ENCODE peak calls at places on chromosomes 3 and 15, in six cellular contexts. W, U, P, F, A and O are unnamed samples.

GRCh38 chr15:70426065-70426821 is 328.5 kb upstream of the TLE3 start:
- DNase-seq in P (no peak), A (no peak), F (peak; percentile 57), W (no peak), U (peak; percentile 69), O (no peak)

GRCh38 chr3:8755564-8756237 is 13.7 kb downstream of the OXTR start:
- DNase-seq in F (no peak), W (no peak), U (peak; percentile 37), P (no peak), A (no peak), O (no peak)

GRCh38 chr3:45874677-45875346 is 11.5 kb upstream of the CCR9 start:
- DNase-seq in P (no peak), A (no peak), W (no peak), F (no peak), U (no peak), O (no peak)

GRCh38 chr3:80060664-80061063 is 292.9 kb upstream of the ROBO1 start:
- DNase-seq in A (no peak), F (no peak), P (no peak), U (peak; percentile 46), W (no peak), O (no peak)

GRCh38 chr3:10907262-10907661 is 85.3 kb upstream of the SLC6A1 start:
- DNase-seq in W (no peak), A (no peak), P (no peak), U (no peak), F (no peak), O (no peak)

GRCh38 chr3:127710473-127710941 is 37.8 kb downstream of the ABTB1 start:
- DNase-seq in P (no peak), F (peak; percentile 36), A (no peak), W (no peak), U (peak; percentile 81), O (no peak)

GRCh38 chr3:161560006-161560637 is 63.5 kb downstream of the OTOL1 start:
- DNase-seq in U (peak; percentile 80), P (peak; percentile 22), F (peak; percentile 17), W (peak; percentile 18), A (peak; percentile 29), O (no peak)

GRCh38 chr15:97248376-97248775 is 712.1 kb upstream of the ARRDC4 start:
- DNase-seq in P (no peak), A (no peak), F (no peak), U (no peak), W (no peak), O (no peak)

GRCh38 chr3:145900056-145900829 is 260.7 kb downstream of the PLOD2 start:
- DNase-seq in U (no peak), W (no peak), P (no peak), A (no peak), F (no peak), O (peak; percentile 16)

GRCh38 chr3:12158387-12159226 is at the start of gene TIMP4:
- DNase-seq in A (peak; percentile 46), W (peak; percentile 62), U (peak; percentile 27), P (no peak), F (peak; percentile 34), O (no peak)

GRCh38 chr15:66655997-66656396 is 46.0 kb upstream of the SMAD6 start:
- DNase-seq in W (no peak), A (no peak), U (peak; percentile 73), P (no peak), F (peak; percentile 34), O (no peak)

GRCh38 chr15:57297163-57297593 is 79.1 kb upstream of the CGNL1 start:
- DNase-seq in W (no peak), F (no peak), U (no peak), A (no peak), P (no peak), O (no peak)

GRCh38 chr3:195692781-195693427 is 27.9 kb upstream of the MUC20 start:
- DNase-seq in F (no peak), P (no peak), W (no peak), U (no peak), A (no peak), O (no peak)

GRCh38 chr3:65575376-65575840 is 463.3 kb downstream of the MAGI1 start:
- DNase-seq in W (no peak), A (no peak), U (peak; percentile 80), F (peak; percentile 38), P (no peak), O (no peak)

GRCh38 chr15:32651229-32651837 is 9.8 kb downstream of the SCG5 start:
- DNase-seq in P (peak; percentile 52), F (peak; percentile 73), U (peak; percentile 88), W (no peak), A (peak; percentile 19), O (peak; percentile 70)

GRCh38 chr3:58008140-58009025 is at the start of gene FLNB:
- DNase-seq in U (peak; percentile 79), A (peak; percentile 75), W (peak; percentile 62), F (peak; percentile 72), P (peak; percentile 78), O (peak; percentile 97)

GRCh38 chr15:76203766-76204557 is 107.3 kb downstream of the ETFA start:
- DNase-seq in F (no peak), W (no peak), A (no peak), U (no peak), P (no peak), O (no peak)

GRCh38 chr3:152026033-152026556 is 152.7 kb downstream of the SUCNR1 start:
- DNase-seq in A (no peak), P (no peak), W (no peak), F (peak; percentile 65), U (peak; percentile 96), O (no peak)
- TF ChIP-seq CTCF in A (peak; percentile 28), P (no peak), W (no peak), F (peak; percentile 43), U (peak; percentile 67), O (peak; percentile 15)

DNA sequence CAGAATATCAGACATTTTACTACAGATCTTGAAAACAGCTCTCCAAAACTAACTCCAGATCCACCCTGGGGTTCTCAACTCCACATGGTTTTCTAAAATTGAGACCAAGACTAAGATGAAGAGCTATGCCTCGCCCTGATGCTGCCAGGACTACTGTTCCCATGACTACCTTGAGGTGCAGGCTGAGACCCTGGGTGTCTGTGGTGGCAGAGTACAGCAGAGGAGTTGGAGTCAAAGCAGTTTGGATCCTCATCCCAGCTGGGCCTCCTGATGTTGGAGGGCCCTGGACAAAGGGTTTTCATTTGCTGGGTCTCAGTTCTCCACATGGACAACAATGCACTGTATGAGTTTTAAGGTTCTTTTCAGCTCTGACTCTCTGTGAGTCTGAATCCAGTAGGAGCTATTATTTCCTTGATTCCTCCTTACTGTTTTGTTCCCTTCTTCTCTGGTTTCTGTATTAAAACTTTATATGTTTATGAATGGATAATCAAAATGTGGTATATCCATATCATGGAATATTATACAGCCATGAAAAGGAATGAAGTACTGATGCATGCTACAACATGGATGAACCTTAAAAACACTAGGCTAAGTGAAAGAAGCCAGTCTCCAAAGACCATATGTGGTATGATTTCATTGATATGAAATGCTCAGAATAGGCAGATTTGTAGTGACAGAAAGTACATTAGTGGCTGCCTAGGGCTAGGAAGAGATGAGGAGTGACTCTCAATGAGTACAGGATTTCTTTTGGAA is 93.0 kb downstream of the CPN2 start:
- DNase-seq in F (no peak), A (no peak), U (no peak), P (no peak), W (no peak), O (no peak)
- TF ChIP-seq CTCF in F (no peak), A (no peak), U (no peak), P (no peak), W (no peak), O (no peak)

DNA sequence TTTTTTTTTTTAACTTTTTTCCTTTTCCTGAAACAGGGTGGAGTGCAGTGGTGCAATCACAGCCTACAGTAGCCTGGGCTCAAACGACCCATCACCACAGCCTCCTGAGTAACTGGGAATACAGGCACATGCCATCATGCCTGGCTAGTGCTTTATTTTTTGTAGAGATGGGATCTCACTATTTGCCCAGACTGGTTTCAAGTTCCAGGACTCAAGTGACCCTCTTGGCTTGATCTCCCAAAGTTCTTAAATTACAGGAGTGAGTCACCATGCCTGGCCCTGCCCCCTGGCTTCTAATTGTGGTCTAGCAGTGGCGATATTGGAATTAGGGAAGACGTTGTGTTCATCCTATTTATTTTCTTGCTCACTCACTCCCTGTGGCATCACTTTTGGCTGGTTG is 1138.4 kb downstream of the SI start:
- DNase-seq in A (no peak), U (peak; percentile 87), P (no peak), W (no peak), F (peak; percentile 4), O (no peak)
- TF ChIP-seq CTCF in A (no peak), U (no peak), P (no peak), W (no peak), F (no peak), O (no peak)

DNA sequence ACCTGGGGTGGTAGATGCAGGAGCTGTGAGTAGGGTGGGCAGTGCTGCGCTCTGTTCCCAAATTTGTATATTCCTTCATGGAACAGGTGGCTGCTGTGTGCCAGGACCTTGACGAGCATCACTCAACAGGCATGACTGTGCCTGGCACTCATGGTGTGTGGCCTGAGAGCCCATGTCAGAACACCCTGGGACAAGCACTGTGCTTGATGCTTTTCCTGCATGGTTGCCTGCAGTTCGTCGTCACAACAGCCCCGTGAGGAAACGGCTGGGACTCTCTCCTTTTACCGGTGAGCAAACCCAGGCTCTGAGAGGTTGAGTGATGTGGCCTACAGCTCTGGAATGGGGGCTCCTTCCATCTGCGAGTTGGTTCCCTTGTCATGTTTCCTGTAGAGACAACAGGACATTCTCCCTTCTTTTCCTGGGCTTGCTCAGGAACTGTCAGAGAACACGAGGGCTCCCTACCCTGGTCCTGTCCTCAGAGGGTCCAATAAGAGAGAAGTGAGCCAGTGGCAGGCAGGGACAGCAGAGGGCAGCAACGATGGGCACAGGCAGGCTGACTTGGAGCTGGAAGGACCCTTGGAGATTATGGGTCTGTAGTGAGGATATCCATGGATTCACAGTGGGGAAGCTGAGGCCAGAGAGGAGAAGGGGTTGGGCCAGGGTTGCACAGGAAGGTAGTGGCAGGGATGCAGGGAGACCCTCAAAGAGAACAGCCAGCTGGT is 37.4 kb downstream of the PRKCD start:
- DNase-seq in A (no peak), U (no peak), F (no peak), P (no peak), W (no peak), O (no peak)
- TF ChIP-seq CTCF in A (no peak), U (peak; percentile 43), F (no peak), P (no peak), W (peak; percentile 28), O (no peak)

GRCh38 chr15:80475572-80475971 is 71.4 kb downstream of the ARNT2 start:
- DNase-seq in A (no peak), F (no peak), U (no peak), W (no peak), P (no peak), O (no peak)
- TF ChIP-seq CTCF in A (no peak), F (peak; percentile 18), U (peak; percentile 47), W (no peak), P (peak; percentile 20), O (no peak)

GRCh38 chr3:15205934-15206661 is at the start of gene CAPN7:
- DNase-seq in A (peak; percentile 93), W (peak; percentile 96), U (peak; percentile 96), P (peak; percentile 94), F (peak; percentile 83), O (peak; percentile 97)
- TF ChIP-seq CTCF in A (no peak), W (peak; percentile 55), U (peak; percentile 46), P (no peak), F (peak; percentile 38), O (peak; percentile 20)